ENCODE peak calls at places on chromosomes 13 and 19, in five cellular contexts. Z is heart left ventricle; H is uterus; A is CD8-positive, alpha-beta T cell; S is astrocyte of the spinal cord. U is an unnamed sample.
A peak's percentile ranks its signal among the peaks of the same experiment; 100 is the strongest.

GRCh38 chr19:5489511-5489910 is 34.3 kb downstream of the ZNRF4 start:
- DNase-seq in H (no peak), Z (no peak), A (no peak), S (no peak), U (no peak)

GRCh38 chr13:19586904-19587634 is 25.7 kb upstream of the TPTE2 start:
- DNase-seq in S (peak; percentile 9), H (no peak), Z (no peak), A (peak; percentile 65), U (no peak)

GRCh38 chr13:30734434-30734833 is 909 bp upstream of the ALOX5AP start:
- DNase-seq in S (peak; percentile 64), A (no peak), H (no peak), Z (no peak), U (no peak)

GRCh38 chr13:74153316-74153715 is 19.1 kb upstream of the KLF12 start:
- DNase-seq in H (no peak), Z (no peak), A (no peak), S (no peak), U (no peak)

GRCh38 chr13:83935566-83935965 is 53.3 kb upstream of the SLITRK1 start:
- DNase-seq in Z (no peak), H (no peak), S (no peak), A (no peak), U (no peak)

GRCh38 chr19:37594982-37595382 is 306 bp downstream of the ZNF540 start:
- DNase-seq in A (peak; percentile 70), S (no peak), H (peak; percentile 57), Z (peak; percentile 64), U (peak; percentile 36)

GRCh38 chr13:30856004-30856790 is 49.9 kb upstream of the MEDAG start:
- DNase-seq in S (no peak), H (no peak), A (no peak), Z (no peak), U (no peak)

GRCh38 chr19:45406165-45406956 is at the start of gene POLR1G:
- DNase-seq in H (peak; percentile 75), Z (peak; percentile 82), A (peak; percentile 70), S (peak; percentile 92), U (peak; percentile 72)

GRCh38 chr13:47136659-47136975 is 239.8 kb upstream of the HTR2A start:
- DNase-seq in S (no peak), Z (no peak), H (no peak), A (no peak), U (no peak)

GRCh38 chr13:111663505-111663904 is 343.1 kb downstream of the TEX29 start:
- DNase-seq in S (no peak), Z (no peak), A (no peak), H (no peak), U (no peak)

GRCh38 chr19:44202974-44203373 is 9.4 kb upstream of the ZNF227 start:
- DNase-seq in H (no peak), Z (no peak), S (no peak), A (no peak), U (no peak)

GRCh38 chr13:45105895-45106294 is 14.4 kb upstream of the GTF2F2 start:
- DNase-seq in A (no peak), Z (no peak), S (no peak), H (no peak), U (no peak)

GRCh38 chr13:66618702-66619101 is 611.4 kb downstream of the PCDH9 start:
- DNase-seq in H (no peak), S (peak; percentile 55), Z (no peak), A (no peak), U (no peak)

DNA sequence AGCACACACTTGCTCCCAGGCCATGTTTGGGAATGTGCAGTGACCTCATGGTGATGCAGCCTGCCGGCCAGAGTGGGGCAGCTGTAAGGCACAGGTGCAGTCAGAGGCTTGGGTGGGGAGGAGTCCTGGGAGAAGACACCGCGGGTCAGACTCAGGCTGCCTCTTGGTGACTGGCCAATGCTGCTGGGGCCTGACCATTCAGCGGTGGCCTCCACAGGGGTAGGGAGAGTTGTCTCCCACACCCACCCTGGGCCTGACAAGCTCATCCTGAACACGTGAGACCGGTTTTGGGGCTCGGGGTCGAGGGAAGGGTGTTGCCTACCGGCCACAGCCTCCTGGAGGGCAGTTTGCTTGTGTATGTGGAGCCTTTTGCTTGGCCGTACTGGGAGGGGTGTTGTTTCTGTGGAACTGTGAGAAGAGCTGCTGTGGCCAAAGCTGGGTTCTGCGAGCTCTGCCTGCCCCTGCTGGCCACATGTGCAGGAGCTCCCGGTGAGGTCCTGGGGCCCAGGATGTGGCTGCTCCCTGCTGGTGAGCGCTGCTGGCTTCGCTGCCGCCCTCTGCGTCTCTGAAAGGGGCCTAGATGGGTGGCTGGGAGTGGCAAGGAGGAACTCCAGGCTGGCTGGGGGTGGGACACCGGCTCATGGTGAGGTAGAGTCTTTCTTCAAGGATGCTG is 22.1 kb downstream of the UPF1 start:
- DNase-seq in Z (no peak), S (no peak), H (no peak), A (no peak), U (no peak)
- TF ChIP-seq CTCF in Z (no peak), S (peak; percentile 3), H (no peak), A (no peak), U (no peak)

GRCh38 chr19:19319725-19320361 is 466 bp downstream of the SUGP1 start:
- DNase-seq in Z (no peak), A (no peak), S (no peak), H (no peak), U (no peak)

GRCh38 chr19:19320362-19321142 is at the start of the genes MAU2 and SUGP1:
- DNase-seq in A (peak; percentile 87), S (peak; percentile 93), H (peak; percentile 87), Z (peak; percentile 88), U (peak; percentile 90)

GRCh38 chr19:19321143-19321577 is 531 bp downstream of the MAU2 start:
- DNase-seq in Z (no peak), S (no peak), A (no peak), H (no peak), U (peak; percentile 51)

GRCh38 chr19:19316082-19316481 is 4.2 kb downstream of the SUGP1 start:
- DNase-seq in H (no peak), S (no peak), Z (no peak), A (no peak), U (no peak)

GRCh38 chr19:19315444-19315843 is 4.9 kb downstream of the SUGP1 start:
- DNase-seq in Z (no peak), A (no peak), S (no peak), H (no peak), U (no peak)
- TF ChIP-seq CTCF in Z (no peak), A (no peak), S (peak; percentile 5), H (no peak), U (no peak)

GRCh38 chr13:88005188-88005587 is 334.0 kb downstream of the SLITRK5 start:
- DNase-seq in H (no peak), Z (no peak), S (no peak), A (no peak), U (no peak)
- TF ChIP-seq CTCF in H (no peak), Z (no peak), S (peak; percentile 19), A (no peak), U (no peak)

DNA sequence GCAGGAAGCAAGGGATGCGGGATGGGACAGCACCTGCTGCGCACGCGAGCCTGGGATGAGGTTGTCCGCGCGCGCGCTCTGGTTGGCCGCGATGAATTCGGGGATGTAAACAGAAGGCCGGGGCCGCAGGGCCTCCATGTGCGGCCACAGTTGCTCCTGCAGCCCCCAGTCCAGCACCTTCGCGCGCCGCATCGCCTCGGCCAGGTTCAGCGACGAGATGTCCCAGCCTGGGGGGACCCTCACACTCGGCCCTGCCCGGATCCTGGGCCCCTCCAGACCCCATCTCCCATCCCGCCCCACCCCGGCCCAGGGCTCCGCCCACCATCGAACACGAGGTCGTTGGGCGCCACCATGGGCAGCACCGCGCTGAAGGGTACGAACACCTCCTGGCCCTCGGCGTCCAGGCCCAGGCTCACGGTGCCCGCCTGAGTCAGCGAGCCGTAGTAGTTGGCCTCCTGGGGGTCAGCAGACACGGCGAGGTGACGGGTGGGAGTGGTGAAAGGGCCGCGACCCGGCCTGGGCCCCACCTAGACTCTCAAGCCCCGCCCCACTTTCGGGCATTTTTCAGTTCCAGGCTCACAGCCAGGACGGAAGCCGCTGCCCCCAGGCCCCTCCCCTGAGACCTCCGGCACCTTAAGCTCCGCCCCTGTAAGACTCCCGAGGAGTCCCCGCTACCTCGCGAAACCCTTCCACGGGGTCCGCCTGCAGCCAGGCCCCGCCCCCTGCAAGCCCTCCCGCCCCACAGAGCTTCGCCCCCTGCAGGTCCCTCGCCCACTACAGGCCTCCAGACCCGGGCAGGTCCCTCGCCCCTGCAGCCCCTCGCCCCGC is 1.1 kb downstream of the ISYNA1 start:
- DNase-seq in S (peak; percentile 86), Z (peak; percentile 90), A (peak; percentile 85), H (peak; percentile 84), U (peak; percentile 94)
- TF ChIP-seq CTCF in S (no peak), Z (no peak), A (no peak), H (no peak), U (no peak)

GRCh38 chr13:50189450-50189849 is 174.2 kb downstream of the KCNRG start:
- DNase-seq in S (no peak), H (no peak), Z (no peak), A (no peak), U (no peak)
- TF ChIP-seq CTCF in S (no peak), H (no peak), Z (no peak), A (no peak), U (no peak)

DNA sequence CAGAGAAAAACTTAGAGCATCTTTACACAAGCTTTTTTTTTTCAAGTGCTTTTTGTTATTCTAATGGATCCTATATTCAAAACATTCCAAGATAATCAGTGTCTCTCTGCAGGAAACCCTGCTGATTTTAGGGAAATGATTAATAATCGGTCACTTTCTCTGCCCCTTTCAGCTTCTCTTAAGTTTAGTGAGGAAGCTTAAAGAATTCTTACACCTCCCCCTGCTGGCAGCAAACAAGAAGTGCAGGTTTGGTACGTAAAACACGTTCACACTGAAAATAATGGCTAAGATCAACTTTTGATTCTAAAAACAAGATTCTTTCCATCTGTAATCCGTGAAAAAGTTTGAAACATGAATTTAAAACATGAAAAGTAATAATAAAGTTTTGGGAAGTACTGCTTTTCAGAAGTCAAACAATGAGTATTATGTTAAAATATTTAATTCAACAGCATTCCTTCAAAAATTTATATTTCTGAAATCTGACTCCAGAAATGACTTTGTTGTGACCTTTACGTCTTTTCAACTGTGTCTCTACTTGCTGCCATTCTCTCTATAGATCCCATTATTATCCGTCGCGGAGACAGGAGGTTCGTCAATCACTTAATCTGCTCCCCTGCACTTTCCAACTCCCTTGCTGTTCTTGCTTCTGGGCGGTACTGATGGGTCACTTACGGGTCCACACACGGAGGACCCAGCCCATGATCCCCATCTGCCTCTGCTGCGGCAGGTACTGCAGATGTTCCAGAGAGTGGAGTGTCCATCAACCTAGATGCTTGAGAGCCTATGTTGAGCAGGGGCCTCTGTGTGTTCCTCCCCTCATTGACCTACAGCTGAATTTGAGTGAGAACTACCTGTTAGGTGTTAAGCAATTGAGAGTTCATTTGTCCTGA is 203.1 kb upstream of the EDNRB start:
- DNase-seq in H (peak; percentile 44), A (peak; percentile 18), Z (peak; percentile 30), S (peak; percentile 73), U (peak; percentile 39)
- TF ChIP-seq CTCF in H (peak; percentile 75), A (peak; percentile 90), Z (peak; percentile 93), S (peak; percentile 83), U (peak; percentile 86)

GRCh38 chr19:55368701-55369563 is 1.3 kb downstream of the IL11 start:
- DNase-seq in S (peak; percentile 52), A (no peak), H (no peak), Z (no peak), U (peak; percentile 45)
- TF ChIP-seq CTCF in S (no peak), A (no peak), H (no peak), Z (no peak), U (no peak)